ENCODE peak calls at places on chromosomes 2 and 18, in eight cellular contexts. One of them, this sample, is unnamed.

GRCh38 chr2:68561372-68561771 is 82.0 kb upstream of the PROKR1 start:
- DNase-seq in upper lobe of right lung: no peak
- DNase-seq in endothelial cell: no peak
- DNase-seq in cardiac muscle cell: no peak
- DNase-seq in adrenal gland: no peak
- DNase-seq in HCT116: no peak
- DNase-seq in heart right ventricle: no peak
- DNase-seq in left ventricle myocardium inferior: no peak
- DNase-seq in this sample: no peak

GRCh38 chr2:45697190-45697589 is 45.7 kb downstream of the PRKCE start:
- DNase-seq in upper lobe of right lung: no peak
- DNase-seq in endothelial cell: no peak
- DNase-seq in cardiac muscle cell: no peak
- DNase-seq in adrenal gland: no peak
- DNase-seq in HCT116: no peak
- DNase-seq in heart right ventricle: no peak
- DNase-seq in left ventricle myocardium inferior: no peak
- DNase-seq in this sample: no peak

GRCh38 chr18:7872569-7872968 is 305.5 kb downstream of the PTPRM start:
- DNase-seq in upper lobe of right lung: no peak
- DNase-seq in endothelial cell: no peak
- DNase-seq in cardiac muscle cell: peak; percentile 48
- DNase-seq in adrenal gland: peak; percentile 75
- DNase-seq in HCT116: peak; percentile 71
- DNase-seq in heart right ventricle: no peak
- DNase-seq in left ventricle myocardium inferior: no peak
- DNase-seq in this sample: no peak

GRCh38 chr18:11245889-11246288 is 96.5 kb upstream of the PIEZO2 start:
- DNase-seq in upper lobe of right lung: no peak
- DNase-seq in endothelial cell: no peak
- DNase-seq in cardiac muscle cell: no peak
- DNase-seq in adrenal gland: no peak
- DNase-seq in HCT116: no peak
- DNase-seq in heart right ventricle: no peak
- DNase-seq in left ventricle myocardium inferior: no peak
- DNase-seq in this sample: no peak

GRCh38 chr2:217360111-217360510 is 500.2 kb upstream of the TNP1 start:
- DNase-seq in upper lobe of right lung: no peak
- DNase-seq in endothelial cell: no peak
- DNase-seq in cardiac muscle cell: no peak
- DNase-seq in adrenal gland: no peak
- DNase-seq in HCT116: no peak
- DNase-seq in heart right ventricle: no peak
- DNase-seq in left ventricle myocardium inferior: no peak
- DNase-seq in this sample: no peak

GRCh38 chr2:235707411-235708096 is 213.7 kb downstream of the AGAP1 start:
- DNase-seq in upper lobe of right lung: no peak
- DNase-seq in endothelial cell: no peak
- DNase-seq in cardiac muscle cell: no peak
- DNase-seq in adrenal gland: no peak
- DNase-seq in HCT116: no peak
- DNase-seq in heart right ventricle: no peak
- DNase-seq in left ventricle myocardium inferior: no peak
- DNase-seq in this sample: no peak

GRCh38 chr18:47204908-47205522 is 28.9 kb upstream of the IER3IP1 start:
- DNase-seq in upper lobe of right lung: no peak
- DNase-seq in endothelial cell: peak; percentile 71
- DNase-seq in cardiac muscle cell: peak; percentile 72
- DNase-seq in adrenal gland: peak; percentile 26
- DNase-seq in HCT116: peak; percentile 29
- DNase-seq in heart right ventricle: peak; percentile 15
- DNase-seq in left ventricle myocardium inferior: no peak
- DNase-seq in this sample: peak; percentile 47

GRCh38 chr2:107062173-107062572 is 176.2 kb upstream of the ST6GAL2 start:
- DNase-seq in upper lobe of right lung: no peak
- DNase-seq in endothelial cell: no peak
- DNase-seq in cardiac muscle cell: no peak
- DNase-seq in adrenal gland: no peak
- DNase-seq in HCT116: no peak
- DNase-seq in heart right ventricle: peak; percentile 4
- DNase-seq in left ventricle myocardium inferior: peak; percentile 14
- DNase-seq in this sample: no peak

GRCh38 chr2:188322569-188323531 is 31.2 kb downstream of the GULP1 start:
- DNase-seq in upper lobe of right lung: no peak
- DNase-seq in endothelial cell: no peak
- DNase-seq in cardiac muscle cell: no peak
- DNase-seq in adrenal gland: no peak
- DNase-seq in HCT116: no peak
- DNase-seq in heart right ventricle: no peak
- DNase-seq in left ventricle myocardium inferior: no peak
- DNase-seq in this sample: no peak

GRCh38 chr2:25168256-25169072 is at the start of gene POMC:
- DNase-seq in upper lobe of right lung: peak; percentile 70
- DNase-seq in endothelial cell: peak; percentile 51
- DNase-seq in cardiac muscle cell: peak; percentile 73
- DNase-seq in adrenal gland: no peak
- DNase-seq in HCT116: no peak
- DNase-seq in heart right ventricle: no peak
- DNase-seq in left ventricle myocardium inferior: no peak
- DNase-seq in this sample: peak; percentile 29

GRCh38 chr18:57437433-57437781 is 2.2 kb downstream of the ONECUT2 start:
- DNase-seq in upper lobe of right lung: no peak
- DNase-seq in endothelial cell: no peak
- DNase-seq in cardiac muscle cell: no peak
- DNase-seq in adrenal gland: no peak
- DNase-seq in HCT116: no peak
- DNase-seq in heart right ventricle: no peak
- DNase-seq in left ventricle myocardium inferior: no peak
- DNase-seq in this sample: peak; percentile 18

GRCh38 chr2:3462493-3463104 is 56.7 kb downstream of the ADI1 start:
- DNase-seq in upper lobe of right lung: no peak
- DNase-seq in endothelial cell: no peak
- DNase-seq in cardiac muscle cell: no peak
- DNase-seq in adrenal gland: no peak
- DNase-seq in HCT116: no peak
- DNase-seq in heart right ventricle: no peak
- DNase-seq in left ventricle myocardium inferior: no peak
- DNase-seq in this sample: no peak

GRCh38 chr2:42086500-42086953 is 38.7 kb downstream of the PKDCC start:
- DNase-seq in upper lobe of right lung: no peak
- DNase-seq in endothelial cell: peak; percentile 57
- DNase-seq in cardiac muscle cell: peak; percentile 71
- DNase-seq in adrenal gland: no peak
- DNase-seq in HCT116: peak; percentile 35
- DNase-seq in heart right ventricle: peak; percentile 48
- DNase-seq in left ventricle myocardium inferior: no peak
- DNase-seq in this sample: peak; percentile 50

GRCh38 chr2:150127271-150127990 is 360.0 kb downstream of the RND3 start:
- DNase-seq in upper lobe of right lung: no peak
- DNase-seq in endothelial cell: no peak
- DNase-seq in cardiac muscle cell: no peak
- DNase-seq in adrenal gland: no peak
- DNase-seq in HCT116: no peak
- DNase-seq in heart right ventricle: no peak
- DNase-seq in left ventricle myocardium inferior: no peak
- DNase-seq in this sample: no peak

GRCh38 chr2:34567128-34567527 is 968.0 kb upstream of the FAM98A start:
- DNase-seq in upper lobe of right lung: no peak
- DNase-seq in endothelial cell: no peak
- DNase-seq in cardiac muscle cell: no peak
- DNase-seq in adrenal gland: no peak
- DNase-seq in HCT116: no peak
- DNase-seq in heart right ventricle: no peak
- DNase-seq in left ventricle myocardium inferior: no peak
- DNase-seq in this sample: no peak

DNA sequence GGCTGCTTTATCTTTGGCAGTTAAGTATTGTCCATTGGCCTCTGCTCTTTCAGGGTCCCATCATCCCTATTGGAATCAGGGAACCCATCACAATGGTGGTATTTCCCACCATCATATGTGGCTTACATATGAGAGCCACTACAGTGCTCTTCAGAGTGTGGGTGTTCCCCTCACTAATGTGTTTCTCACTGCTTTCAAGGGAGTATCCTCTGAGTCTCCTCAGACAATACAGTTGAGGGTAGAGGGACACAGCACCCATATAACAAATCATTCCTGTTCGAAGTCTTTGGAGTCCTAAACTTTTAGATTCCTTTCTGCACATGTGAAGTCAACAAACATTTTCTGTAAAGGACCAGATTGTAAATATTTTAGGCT is 48.7 kb upstream of the DNAJC10 start:
- DNase-seq in upper lobe of right lung: no peak
- DNase-seq in endothelial cell: no peak
- DNase-seq in cardiac muscle cell: no peak
- DNase-seq in adrenal gland: no peak
- DNase-seq in HCT116: no peak
- DNase-seq in heart right ventricle: no peak
- DNase-seq in left ventricle myocardium inferior: no peak
- DNase-seq in this sample: no peak
- TF ChIP-seq CTCF in upper lobe of right lung: no peak
- TF ChIP-seq CTCF in endothelial cell: peak; percentile 20
- TF ChIP-seq CTCF in cardiac muscle cell: no peak
- TF ChIP-seq CTCF in adrenal gland: no peak
- TF ChIP-seq CTCF in HCT116: no peak
- TF ChIP-seq CTCF in heart right ventricle: no peak
- TF ChIP-seq CTCF in left ventricle myocardium inferior: no peak
- TF ChIP-seq CTCF in this sample: peak; percentile 8

DNA sequence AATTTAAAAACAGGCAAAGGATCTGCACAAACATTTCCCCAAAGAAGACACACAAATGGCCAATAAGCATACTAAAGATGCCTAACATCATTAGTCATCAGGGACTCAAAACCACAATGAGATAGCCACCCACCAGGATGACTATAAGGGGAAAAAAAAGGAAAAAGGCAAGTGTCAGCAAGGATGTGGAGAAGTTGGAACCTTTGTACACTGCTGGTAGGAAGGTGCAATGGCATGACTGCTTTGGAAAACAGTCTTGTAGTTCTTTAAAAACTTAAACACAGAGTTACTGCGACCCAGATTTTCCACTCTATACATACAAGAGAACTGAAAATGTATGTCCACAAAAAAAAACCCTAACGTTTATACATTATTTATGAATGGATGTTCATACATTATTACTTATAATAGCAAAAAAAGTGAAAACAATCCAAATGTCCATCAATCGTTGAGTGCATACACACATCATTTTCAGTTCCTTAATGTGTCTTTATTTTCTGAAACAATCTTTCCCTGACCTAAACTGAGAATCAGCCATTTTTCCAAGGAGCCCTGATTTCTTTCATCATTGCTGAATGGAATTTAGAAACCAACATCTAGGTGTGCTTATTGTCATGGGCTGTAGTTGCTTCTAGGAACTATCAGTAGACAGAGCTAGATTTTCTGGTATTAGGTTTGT is 64.7 kb upstream of the TLK1 start:
- DNase-seq in upper lobe of right lung: no peak
- DNase-seq in endothelial cell: no peak
- DNase-seq in cardiac muscle cell: no peak
- DNase-seq in adrenal gland: no peak
- DNase-seq in HCT116: peak; percentile 88
- DNase-seq in heart right ventricle: no peak
- DNase-seq in left ventricle myocardium inferior: no peak
- DNase-seq in this sample: no peak
- TF ChIP-seq CTCF in upper lobe of right lung: no peak
- TF ChIP-seq CTCF in endothelial cell: no peak
- TF ChIP-seq CTCF in cardiac muscle cell: peak; percentile 44
- TF ChIP-seq CTCF in adrenal gland: no peak
- TF ChIP-seq CTCF in HCT116: peak; percentile 46
- TF ChIP-seq CTCF in heart right ventricle: no peak
- TF ChIP-seq CTCF in left ventricle myocardium inferior: no peak
- TF ChIP-seq CTCF in this sample: no peak

DNA sequence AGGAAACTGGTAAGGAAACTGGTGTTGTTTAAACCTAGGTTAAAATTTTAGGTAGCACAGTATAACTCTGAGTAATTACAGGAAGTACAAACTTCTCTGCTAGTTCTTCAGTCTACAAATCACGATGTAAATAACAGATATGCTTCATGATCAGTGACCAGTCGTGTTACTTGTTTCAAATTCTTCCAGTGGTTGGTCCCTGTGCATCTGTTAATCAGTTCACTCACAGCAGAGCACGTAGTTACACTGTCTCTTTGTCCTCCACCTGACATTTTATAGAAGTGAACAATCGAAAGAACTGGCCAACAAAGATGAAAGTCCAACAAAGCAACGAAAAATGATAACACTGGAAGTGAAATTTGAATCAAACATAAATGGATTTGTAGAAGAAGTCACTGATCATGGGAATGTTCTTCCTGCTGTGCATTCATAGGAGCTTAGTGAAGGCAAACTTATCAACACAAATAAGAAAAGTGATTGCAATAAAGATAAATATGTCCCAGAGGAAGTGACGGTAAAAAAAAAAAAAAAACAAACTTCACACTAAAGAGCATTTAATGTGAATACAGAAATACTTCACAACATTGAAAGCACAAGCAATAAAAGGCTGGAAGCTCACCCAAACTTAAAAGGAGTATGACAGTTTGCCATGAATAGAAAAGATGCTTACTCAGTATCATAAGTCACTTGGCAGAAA is 7.0 kb downstream of the EIF2AK2 start:
- DNase-seq in upper lobe of right lung: no peak
- DNase-seq in endothelial cell: no peak
- DNase-seq in cardiac muscle cell: no peak
- DNase-seq in adrenal gland: no peak
- DNase-seq in HCT116: no peak
- DNase-seq in heart right ventricle: no peak
- DNase-seq in left ventricle myocardium inferior: no peak
- DNase-seq in this sample: no peak
- TF ChIP-seq CTCF in upper lobe of right lung: no peak
- TF ChIP-seq CTCF in endothelial cell: no peak
- TF ChIP-seq CTCF in cardiac muscle cell: no peak
- TF ChIP-seq CTCF in adrenal gland: no peak
- TF ChIP-seq CTCF in HCT116: no peak
- TF ChIP-seq CTCF in heart right ventricle: no peak
- TF ChIP-seq CTCF in left ventricle myocardium inferior: no peak
- TF ChIP-seq CTCF in this sample: no peak

GRCh38 chr2:226799211-226799975 is at the start of gene IRS1:
- DNase-seq in upper lobe of right lung: peak; percentile 86
- DNase-seq in endothelial cell: peak; percentile 58
- DNase-seq in cardiac muscle cell: peak; percentile 92
- DNase-seq in adrenal gland: peak; percentile 77
- DNase-seq in HCT116: peak; percentile 32
- DNase-seq in heart right ventricle: peak; percentile 65
- DNase-seq in left ventricle myocardium inferior: peak; percentile 74
- DNase-seq in this sample: peak; percentile 60

GRCh38 chr2:226797989-226798421 is 1.6 kb downstream of the IRS1 start:
- DNase-seq in upper lobe of right lung: peak; percentile 62
- DNase-seq in endothelial cell: peak; percentile 9
- DNase-seq in cardiac muscle cell: no peak
- DNase-seq in adrenal gland: no peak
- DNase-seq in HCT116: no peak
- DNase-seq in heart right ventricle: peak; percentile 9
- DNase-seq in left ventricle myocardium inferior: peak; percentile 18
- DNase-seq in this sample: no peak

GRCh38 chr2:226800941-226801784 is 1.5 kb upstream of the IRS1 start:
- DNase-seq in upper lobe of right lung: peak; percentile 92
- DNase-seq in endothelial cell: peak; percentile 88
- DNase-seq in cardiac muscle cell: peak; percentile 94
- DNase-seq in adrenal gland: peak; percentile 88
- DNase-seq in HCT116: no peak
- DNase-seq in heart right ventricle: peak; percentile 88
- DNase-seq in left ventricle myocardium inferior: peak; percentile 86
- DNase-seq in this sample: peak; percentile 85

GRCh38 chr2:226798422-226799210 is 1.0 kb downstream of the IRS1 start:
- DNase-seq in upper lobe of right lung: peak; percentile 77
- DNase-seq in endothelial cell: peak; percentile 34
- DNase-seq in cardiac muscle cell: peak; percentile 53
- DNase-seq in adrenal gland: peak; percentile 49
- DNase-seq in HCT116: no peak
- DNase-seq in heart right ventricle: peak; percentile 23
- DNase-seq in left ventricle myocardium inferior: peak; percentile 43
- DNase-seq in this sample: no peak

GRCh38 chr2:226799976-226800940 is 638 bp upstream of the IRS1 start:
- DNase-seq in upper lobe of right lung: no peak
- DNase-seq in endothelial cell: no peak
- DNase-seq in cardiac muscle cell: no peak
- DNase-seq in adrenal gland: peak; percentile 35
- DNase-seq in HCT116: no peak
- DNase-seq in heart right ventricle: peak; percentile 42
- DNase-seq in left ventricle myocardium inferior: peak; percentile 51
- DNase-seq in this sample: no peak
- TF ChIP-seq CTCF in upper lobe of right lung: peak; percentile 24
- TF ChIP-seq CTCF in endothelial cell: peak; percentile 5
- TF ChIP-seq CTCF in cardiac muscle cell: no peak
- TF ChIP-seq CTCF in adrenal gland: no peak
- TF ChIP-seq CTCF in HCT116: no peak
- TF ChIP-seq CTCF in heart right ventricle: no peak
- TF ChIP-seq CTCF in left ventricle myocardium inferior: no peak
- TF ChIP-seq CTCF in this sample: peak; percentile 14